ENCODE peak calls at places on chromosome 5, in four cellular contexts. One of them, this sample, is unnamed.

GRCh38 chr5:60435808-60436207 is 264.2 kb downstream of the DEPDC1B start:
- DNase-seq in K562: no peak
- DNase-seq in HepG2: no peak
- DNase-seq in GM12878: no peak
- DNase-seq in this sample: no peak

GRCh38 chr5:125408582-125409069 is 662.2 kb upstream of the ZNF608 start:
- DNase-seq in HepG2: no peak
- DNase-seq in GM12878: no peak
- DNase-seq in K562: no peak
- DNase-seq in this sample: no peak

GRCh38 chr5:118220491-118220890 is 767.9 kb downstream of the DTWD2 start:
- DNase-seq in K562: no peak
- DNase-seq in GM12878: no peak
- DNase-seq in HepG2: no peak
- DNase-seq in this sample: no peak

GRCh38 chr5:153613143-153613542 is 122.7 kb downstream of the GRIA1 start:
- DNase-seq in GM12878: no peak
- DNase-seq in K562: no peak
- DNase-seq in HepG2: no peak
- DNase-seq in this sample: peak

GRCh38 chr5:84253946-84254345 is 130.7 kb downstream of the EDIL3 start:
- DNase-seq in HepG2: no peak
- DNase-seq in K562: no peak
- DNase-seq in GM12878: no peak
- DNase-seq in this sample: no peak

GRCh38 chr5:54045077-54045792 is 265.1 kb downstream of the ARL15 start:
- DNase-seq in HepG2: peak
- DNase-seq in K562: no peak
- DNase-seq in GM12878: no peak
- DNase-seq in this sample: no peak

GRCh38 chr5:41636605-41637004 is 126.2 kb upstream of the PLCXD3 start:
- DNase-seq in GM12878: no peak
- DNase-seq in HepG2: peak
- DNase-seq in K562: peak
- DNase-seq in this sample: peak

GRCh38 chr5:72166070-72166979 is 59.0 kb downstream of the MAP1B start:
- DNase-seq in GM12878: no peak
- DNase-seq in K562: peak
- DNase-seq in HepG2: no peak
- DNase-seq in this sample: peak

GRCh38 chr5:177511796-177512675 is 2.4 kb upstream of the DOK3 start:
- DNase-seq in HepG2: no peak
- DNase-seq in GM12878: no peak
- DNase-seq in K562: no peak
- DNase-seq in this sample: no peak

GRCh38 chr5:141100243-141100805 is at the start of gene PCDHB3:
- DNase-seq in K562: peak
- DNase-seq in GM12878: no peak
- DNase-seq in HepG2: peak
- DNase-seq in this sample: peak

GRCh38 chr5:111494350-111494999 is 17.9 kb downstream of the STARD4 start:
- DNase-seq in K562: no peak
- DNase-seq in GM12878: peak
- DNase-seq in HepG2: no peak
- DNase-seq in this sample: no peak

GRCh38 chr5:142753114-142753764 is 16.9 kb upstream of the ARHGAP26 start:
- DNase-seq in HepG2: no peak
- DNase-seq in K562: no peak
- DNase-seq in GM12878: no peak
- DNase-seq in this sample: no peak

GRCh38 chr5:145797336-145797735 is 37.8 kb downstream of the PRELID2 start:
- DNase-seq in K562: no peak
- DNase-seq in GM12878: no peak
- DNase-seq in HepG2: no peak
- DNase-seq in this sample: no peak

GRCh38 chr5:142962172-142962528 is 192.0 kb downstream of the ARHGAP26 start:
- DNase-seq in HepG2: no peak
- DNase-seq in GM12878: no peak
- DNase-seq in K562: no peak
- DNase-seq in this sample: no peak

GRCh38 chr5:132628814-132629213 is 29.2 kb upstream of the IL13 start:
- DNase-seq in K562: no peak
- DNase-seq in GM12878: no peak
- DNase-seq in HepG2: no peak
- DNase-seq in this sample: no peak

GRCh38 chr5:67921004-67921601 is 294.5 kb upstream of the PIK3R1 start:
- DNase-seq in GM12878: no peak
- DNase-seq in K562: no peak
- DNase-seq in HepG2: no peak
- DNase-seq in this sample: no peak

GRCh38 chr5:124264499-124264898 is 481.9 kb downstream of the ZNF608 start:
- DNase-seq in GM12878: no peak
- DNase-seq in K562: no peak
- DNase-seq in HepG2: no peak
- DNase-seq in this sample: no peak

GRCh38 chr5:163504091-163504931 is 1.1 kb upstream of the MAT2B start:
- DNase-seq in K562: peak
- DNase-seq in GM12878: no peak
- DNase-seq in HepG2: peak
- DNase-seq in this sample: peak

GRCh38 chr5:93594591-93595419 is 11.8 kb downstream of the NR2F1 start:
- DNase-seq in HepG2: no peak
- DNase-seq in GM12878: no peak
- DNase-seq in K562: no peak
- DNase-seq in this sample: peak

GRCh38 chr5:167940911-167941310 is 350.5 kb upstream of the WWC1 start:
- DNase-seq in K562: no peak
- DNase-seq in HepG2: no peak
- DNase-seq in GM12878: no peak
- DNase-seq in this sample: no peak

GRCh38 chr5:72171667-72172066 is 64.4 kb downstream of the MAP1B start:
- DNase-seq in K562: no peak
- DNase-seq in HepG2: no peak
- DNase-seq in GM12878: no peak
- DNase-seq in this sample: no peak

GRCh38 chr5:150309101-150309897 is 6.6 kb upstream of the ARSI start:
- DNase-seq in K562: no peak
- DNase-seq in HepG2: no peak
- DNase-seq in GM12878: no peak
- DNase-seq in this sample: peak

GRCh38 chr5:72224946-72225427 is 95.1 kb downstream of the MRPS27 start:
- DNase-seq in K562: no peak
- DNase-seq in HepG2: no peak
- DNase-seq in GM12878: no peak
- DNase-seq in this sample: no peak

GRCh38 chr5:142783601-142784291 is 13.6 kb downstream of the ARHGAP26 start:
- DNase-seq in HepG2: no peak
- DNase-seq in K562: no peak
- DNase-seq in GM12878: peak
- DNase-seq in this sample: peak

GRCh38 chr5:77366717-77367500 is 125.2 kb downstream of the WDR41 start:
- DNase-seq in K562: no peak
- DNase-seq in HepG2: peak
- DNase-seq in GM12878: no peak
- DNase-seq in this sample: peak

GRCh38 chr5:177982072-177982727 is 13.8 kb downstream of the PROP1 start:
- DNase-seq in K562: peak
- DNase-seq in HepG2: peak
- DNase-seq in GM12878: no peak
- DNase-seq in this sample: peak

GRCh38 chr5:80082731-80083114 is 47.6 kb downstream of the THBS4 start:
- DNase-seq in K562: peak
- DNase-seq in HepG2: no peak
- DNase-seq in GM12878: no peak
- DNase-seq in this sample: peak
- TF ChIP-seq NFIC in K562: peak
- TF ChIP-seq NFIC in HepG2: no peak
- TF ChIP-seq NFIC in GM12878: no peak
- TF ChIP-seq NFIC in this sample: no peak

GRCh38 chr5:133663380-133664054 is 51.2 kb upstream of the FSTL4 start:
- DNase-seq in HepG2: no peak
- DNase-seq in GM12878: no peak
- DNase-seq in K562: no peak
- DNase-seq in this sample: no peak

GRCh38 chr5:133665571-133665970 is 53.2 kb upstream of the FSTL4 start:
- DNase-seq in GM12878: no peak
- DNase-seq in HepG2: no peak
- DNase-seq in K562: no peak
- DNase-seq in this sample: no peak

GRCh38 chr5:133662578-133662977 is 50.2 kb upstream of the FSTL4 start:
- DNase-seq in GM12878: no peak
- DNase-seq in K562: no peak
- DNase-seq in HepG2: no peak
- DNase-seq in this sample: no peak

GRCh38 chr5:133667217-133667616 is 54.9 kb upstream of the FSTL4 start:
- DNase-seq in HepG2: no peak
- DNase-seq in K562: no peak
- DNase-seq in GM12878: no peak
- DNase-seq in this sample: no peak

DNA sequence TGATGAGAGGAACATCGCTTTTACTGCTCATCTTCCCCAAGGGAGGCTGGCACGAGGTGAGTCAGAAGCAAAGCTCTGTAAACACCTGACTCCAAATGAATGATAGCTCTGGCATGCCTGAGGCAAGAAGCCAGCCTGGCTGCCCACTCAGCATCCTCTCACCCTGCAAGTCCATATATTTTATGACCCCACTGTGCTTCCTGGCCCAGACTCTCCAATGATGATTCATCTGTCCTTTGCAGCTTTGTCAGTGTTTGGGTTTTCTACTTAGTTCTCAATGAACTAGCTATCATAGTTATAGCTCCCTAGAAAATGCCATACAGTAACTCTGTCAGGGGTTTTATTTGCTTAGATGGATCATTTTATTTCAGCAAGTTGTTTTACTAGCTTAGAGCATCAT is 52.1 kb upstream of the FSTL4 start:
- DNase-seq in K562: no peak
- DNase-seq in HepG2: no peak
- DNase-seq in GM12878: no peak
- DNase-seq in this sample: no peak
- TF ChIP-seq NFIC in K562: no peak
- TF ChIP-seq NFIC in HepG2: no peak
- TF ChIP-seq NFIC in GM12878: no peak
- TF ChIP-seq NFIC in this sample: no peak

GRCh38 chr5:51860532-51861018 is 477.3 kb downstream of the ISL1 start:
- DNase-seq in HepG2: no peak
- DNase-seq in K562: no peak
- DNase-seq in GM12878: no peak
- DNase-seq in this sample: no peak
- TF ChIP-seq NFIC in HepG2: no peak
- TF ChIP-seq NFIC in K562: no peak
- TF ChIP-seq NFIC in GM12878: no peak
- TF ChIP-seq NFIC in this sample: no peak

DNA sequence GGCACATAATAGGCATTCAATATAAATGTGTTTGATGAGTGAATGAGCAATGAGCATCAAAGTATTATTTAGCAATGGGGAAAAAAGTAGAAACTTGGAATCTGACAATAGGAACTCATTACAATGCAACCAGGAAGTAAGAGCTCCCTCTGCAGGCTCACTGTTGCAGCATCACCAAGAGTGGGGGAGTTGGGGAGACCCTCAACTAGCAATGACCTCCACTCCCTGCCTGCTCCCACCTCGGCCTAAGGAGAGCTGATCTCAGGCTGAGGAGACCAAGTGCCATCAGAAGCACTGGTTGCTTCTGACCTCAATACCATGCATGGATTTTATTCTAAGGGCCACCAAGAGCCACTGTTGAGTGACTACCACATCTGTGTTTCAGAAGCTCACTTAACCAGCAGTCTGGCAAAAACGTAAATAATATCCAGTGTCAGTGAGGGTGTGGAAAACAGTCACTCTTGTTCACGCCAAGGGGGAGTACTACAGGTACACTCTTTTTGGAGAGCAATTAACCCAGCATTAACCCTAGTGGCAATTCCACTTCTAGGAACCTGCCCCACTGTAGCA is 8.0 kb downstream of the VDAC1 start:
- DNase-seq in HepG2: no peak
- DNase-seq in GM12878: no peak
- DNase-seq in K562: peak
- DNase-seq in this sample: peak
- TF ChIP-seq NFIC in HepG2: no peak
- TF ChIP-seq NFIC in GM12878: no peak
- TF ChIP-seq NFIC in K562: no peak
- TF ChIP-seq NFIC in this sample: no peak

DNA sequence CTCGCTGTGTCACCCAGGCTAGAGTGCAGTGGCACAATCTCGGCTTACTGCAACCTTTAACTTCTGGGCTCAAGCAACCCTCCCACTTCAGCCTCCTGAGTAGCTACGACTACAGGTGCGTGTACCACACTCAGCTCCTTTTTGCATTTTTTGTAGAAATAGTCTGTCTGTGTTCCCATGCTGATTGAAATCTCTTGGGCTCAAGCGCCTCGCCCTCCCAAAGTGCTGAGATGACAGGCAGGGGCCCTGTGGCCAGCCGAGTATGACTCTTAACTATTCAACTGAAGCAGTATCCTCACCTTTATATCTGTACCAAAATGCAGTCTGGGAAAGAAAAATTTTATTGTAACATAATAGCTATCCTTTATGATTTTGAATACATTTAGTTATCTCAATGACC is 12.2 kb upstream of the NIM1K start:
- DNase-seq in K562: no peak
- DNase-seq in HepG2: no peak
- DNase-seq in GM12878: no peak
- DNase-seq in this sample: no peak
- TF ChIP-seq NFIC in K562: no peak
- TF ChIP-seq NFIC in HepG2: no peak
- TF ChIP-seq NFIC in GM12878: no peak
- TF ChIP-seq NFIC in this sample: no peak

GRCh38 chr5:115888027-115888426 is 46.3 kb downstream of the AP3S1 start:
- DNase-seq in HepG2: no peak
- DNase-seq in GM12878: no peak
- DNase-seq in K562: no peak
- DNase-seq in this sample: no peak
- TF ChIP-seq NFIC in HepG2: no peak
- TF ChIP-seq NFIC in GM12878: no peak
- TF ChIP-seq NFIC in K562: no peak
- TF ChIP-seq NFIC in this sample: no peak

GRCh38 chr5:128920345-128921215 is 44.7 kb upstream of the SLC27A6 start:
- DNase-seq in GM12878: no peak
- DNase-seq in HepG2: no peak
- DNase-seq in K562: no peak
- DNase-seq in this sample: no peak

GRCh38 chr5:128924299-128924698 is 41.0 kb upstream of the SLC27A6 start:
- DNase-seq in HepG2: no peak
- DNase-seq in GM12878: no peak
- DNase-seq in K562: no peak
- DNase-seq in this sample: no peak

GRCh38 chr5:128927644-128928043 is 37.6 kb upstream of the SLC27A6 start:
- DNase-seq in HepG2: no peak
- DNase-seq in GM12878: no peak
- DNase-seq in K562: no peak
- DNase-seq in this sample: no peak

GRCh38 chr5:128925973-128926372 is 39.3 kb upstream of the SLC27A6 start:
- DNase-seq in GM12878: no peak
- DNase-seq in K562: peak
- DNase-seq in HepG2: no peak
- DNase-seq in this sample: no peak
- TF ChIP-seq NFIC in GM12878: no peak
- TF ChIP-seq NFIC in K562: no peak
- TF ChIP-seq NFIC in HepG2: no peak
- TF ChIP-seq NFIC in this sample: no peak

GRCh38 chr5:160311491-160312138 is 749 bp downstream of the CCNJL start:
- DNase-seq in GM12878: no peak
- DNase-seq in HepG2: no peak
- DNase-seq in K562: no peak
- DNase-seq in this sample: no peak
- TF ChIP-seq NFIC in GM12878: no peak
- TF ChIP-seq NFIC in HepG2: no peak
- TF ChIP-seq NFIC in K562: no peak
- TF ChIP-seq NFIC in this sample: no peak

This sample was measured in SK-N-SH.